ENCODE peak calls at places on chromosome 13, in six cellular contexts. V is neural progenitor cell, P is cardiac fibroblast, N is heart left ventricle, Y is AG09309, G is GM23338. K is an unnamed sample.

GRCh38 chr13:61294467-61295186 is 121.0 kb downstream of the PCDH20 start:
- DNase-seq in V (no peak), P (no peak), N (no peak), Y (no peak), G (no peak), K (no peak)

GRCh38 chr13:50285283-50285682 is 270.0 kb downstream of the KCNRG start:
- DNase-seq in V (no peak), P (no peak), N (no peak), Y (no peak), G (no peak), K (no peak)

GRCh38 chr13:32314968-32315254 is 252 bp downstream of the ZAR1L start:
- DNase-seq in V (peak), P (peak), N (peak), Y (no peak), G (peak), K (peak)

GRCh38 chr13:102688306-102688973 is 6.4 kb downstream of the METTL21C start:
- DNase-seq in V (peak), P (no peak), N (no peak), Y (no peak), G (peak), K (no peak)

GRCh38 chr13:99383946-99384345 is 76.7 kb upstream of the GPR183 start:
- DNase-seq in V (no peak), P (no peak), N (no peak), Y (no peak), G (no peak), K (no peak)

GRCh38 chr13:44921931-44922758 is 67.1 kb downstream of the NUFIP1 start:
- DNase-seq in V (no peak), P (peak), N (no peak), Y (peak), G (no peak), K (peak)

GRCh38 chr13:110868631-110869165 is 46.2 kb downstream of the ANKRD10 start:
- DNase-seq in V (no peak), P (no peak), N (no peak), Y (no peak), G (no peak), K (peak)

GRCh38 chr13:36357692-36358091 is 11.5 kb upstream of the SPART start:
- DNase-seq in V (no peak), P (no peak), N (no peak), Y (no peak), G (no peak), K (peak)

GRCh38 chr13:75481176-75482069 is 546 bp downstream of the TBC1D4 start:
- DNase-seq in V (peak), P (peak), N (peak), Y (no peak), G (peak), K (peak)

GRCh38 chr13:114002009-114002544 is 28.2 kb upstream of the C13orf46 start:
- DNase-seq in V (peak), P (no peak), N (peak), Y (no peak), G (peak), K (no peak)

GRCh38 chr13:48790996-48791395 is 137.3 kb downstream of the CYSLTR2 start:
- DNase-seq in V (no peak), P (no peak), N (no peak), Y (no peak), G (no peak), K (no peak)

GRCh38 chr13:27001705-27002104 is 169.9 kb downstream of the USP12 start:
- DNase-seq in V (no peak), P (no peak), N (no peak), Y (no peak), G (no peak), K (no peak)

GRCh38 chr13:43390101-43390500 is 366.7 kb downstream of the DNAJC15 start:
- DNase-seq in V (no peak), P (no peak), N (no peak), Y (no peak), G (no peak), K (no peak)

GRCh38 chr13:114090476-114090875 is 41.9 kb downstream of the RASA3 start:
- DNase-seq in V (no peak), P (no peak), N (no peak), Y (no peak), G (no peak), K (no peak)

GRCh38 chr13:34256236-34256635 is 438.3 kb downstream of the RFC3 start:
- DNase-seq in V (no peak), P (no peak), N (no peak), Y (no peak), G (no peak), K (no peak)

GRCh38 chr13:99367663-99368448 is 60.7 kb upstream of the GPR183 start:
- DNase-seq in V (no peak), P (no peak), N (no peak), Y (no peak), G (peak), K (no peak)

GRCh38 chr13:32425158-32425557 is 2.8 kb downstream of the N4BP2L1 start:
- DNase-seq in V (no peak), P (no peak), N (no peak), Y (no peak), G (no peak), K (no peak)

GRCh38 chr13:25372275-25373081 is 704 bp downstream of the ATP8A2 start:
- DNase-seq in V (peak), P (no peak), N (no peak), Y (no peak), G (peak), K (no peak)

GRCh38 chr13:71829542-71829941 is 37.5 kb downstream of the DACH1 start:
- DNase-seq in V (no peak), P (no peak), N (no peak), Y (no peak), G (no peak), K (no peak)

GRCh38 chr13:112684041-112684440 is 5.8 kb upstream of the ATP11A start:
- DNase-seq in V (no peak), P (no peak), N (no peak), Y (no peak), G (no peak), K (no peak)

GRCh38 chr13:51793570-51794273 is 10.2 kb downstream of the DHRS12 start:
- DNase-seq in V (no peak), P (peak), N (no peak), Y (no peak), G (no peak), K (no peak)

GRCh38 chr13:66950666-66951065 is 279.5 kb downstream of the PCDH9 start:
- DNase-seq in V (no peak), P (no peak), N (no peak), Y (no peak), G (no peak), K (no peak)

GRCh38 chr13:35672611-35673010 is 196.1 kb upstream of the MAB21L1 start:
- DNase-seq in V (no peak), P (no peak), N (no peak), Y (peak), G (no peak), K (no peak)

GRCh38 chr13:27370305-27370853 is 54.0 kb upstream of the GTF3A start:
- DNase-seq in V (no peak), P (no peak), N (no peak), Y (no peak), G (no peak), K (no peak)

GRCh38 chr13:77859450-77859849 is 59.2 kb downstream of the EDNRB start:
- DNase-seq in V (no peak), P (peak), N (peak), Y (no peak), G (no peak), K (peak)

GRCh38 chr13:72586519-72586918 is 140.9 kb downstream of the MZT1 start:
- DNase-seq in V (no peak), P (peak), N (no peak), Y (no peak), G (no peak), K (no peak)

GRCh38 chr13:112859817-112860190 is 109.2 kb upstream of the MCF2L start:
- DNase-seq in V (no peak), P (peak), N (no peak), Y (no peak), G (no peak), K (peak)

GRCh38 chr13:43128504-43128929 is 105.1 kb downstream of the DNAJC15 start:
- DNase-seq in V (no peak), P (peak), N (no peak), Y (no peak), G (no peak), K (peak)

GRCh38 chr13:111269508-111269907 is 50.9 kb upstream of the TEX29 start:
- DNase-seq in V (no peak), P (no peak), N (no peak), Y (no peak), G (peak), K (no peak)

GRCh38 chr13:110882228-110882627 is 32.6 kb downstream of the ANKRD10 start:
- DNase-seq in V (no peak), P (no peak), N (no peak), Y (no peak), G (no peak), K (no peak)

GRCh38 chr13:94325660-94326059 is 153.8 kb downstream of the DCT start:
- DNase-seq in V (no peak), P (no peak), N (no peak), Y (no peak), G (peak), K (no peak)

GRCh38 chr13:85197431-85197830 is 601.8 kb downstream of the SLITRK6 start:
- DNase-seq in V (no peak), P (no peak), N (no peak), Y (no peak), G (no peak), K (no peak)

GRCh38 chr13:27549406-27549981 is 70.8 kb downstream of the LNX2 start:
- DNase-seq in V (no peak), P (peak), N (no peak), Y (no peak), G (no peak), K (no peak)

GRCh38 chr13:34701919-34702318 is 240.2 kb upstream of the NBEA start:
- DNase-seq in V (no peak), P (no peak), N (no peak), Y (no peak), G (no peak), K (no peak)

GRCh38 chr13:113955691-113956090 is 18.2 kb downstream of the C13orf46 start:
- DNase-seq in V (no peak), P (no peak), N (peak), Y (no peak), G (no peak), K (no peak)

GRCh38 chr13:102555914-102556553 is 40.8 kb upstream of the TPP2 start:
- DNase-seq in V (peak), P (peak), N (no peak), Y (no peak), G (peak), K (no peak)

GRCh38 chr13:41054212-41054877 is 7.0 kb upstream of the WBP4 start:
- DNase-seq in V (peak), P (peak), N (no peak), Y (peak), G (peak), K (no peak)

GRCh38 chr13:41056996-41057711 is 4.2 kb upstream of the WBP4 start:
- DNase-seq in V (no peak), P (no peak), N (no peak), Y (no peak), G (no peak), K (no peak)

GRCh38 chr13:41053384-41053826 is 7.9 kb upstream of the WBP4 start:
- DNase-seq in V (no peak), P (peak), N (peak), Y (peak), G (no peak), K (no peak)

GRCh38 chr13:41056194-41056593 is 5.1 kb upstream of the WBP4 start:
- DNase-seq in V (no peak), P (no peak), N (no peak), Y (no peak), G (no peak), K (no peak)

GRCh38 chr13:41054919-41055619 is 6.2 kb upstream of the WBP4 start:
- DNase-seq in V (peak), P (no peak), N (no peak), Y (no peak), G (peak), K (no peak)
- TF ChIP-seq CTCF in V (peak), P (peak), N (peak), Y (peak), G (peak), K (no peak)

DNA sequence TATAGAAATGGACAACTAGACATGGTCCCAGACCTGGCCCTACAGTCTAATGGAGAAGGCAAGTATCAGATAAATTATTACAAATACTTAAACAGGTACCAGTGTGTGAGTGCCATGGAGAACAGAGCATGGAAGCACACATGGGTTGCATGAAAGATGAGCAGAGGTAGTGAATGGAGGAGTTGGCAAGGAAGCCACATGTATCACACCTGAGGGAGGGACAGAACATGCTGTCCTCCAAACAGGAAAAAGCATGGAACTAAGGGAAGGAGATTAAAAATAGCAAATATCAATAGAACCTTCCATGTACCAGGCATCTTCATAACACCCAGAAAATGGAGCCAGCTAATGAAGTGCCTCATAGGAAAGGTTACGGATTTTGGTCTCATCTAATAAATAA is 85.9 kb downstream of the SACS start:
- DNase-seq in V (no peak), P (no peak), N (no peak), Y (no peak), G (no peak), K (no peak)
- TF ChIP-seq CTCF in V (no peak), P (no peak), N (no peak), Y (no peak), G (no peak), K (no peak)

GRCh38 chr13:30744056-30744684 is 8.8 kb downstream of the ALOX5AP start:
- DNase-seq in V (no peak), P (peak), N (no peak), Y (no peak), G (no peak), K (peak)
- TF ChIP-seq CTCF in V (no peak), P (no peak), N (no peak), Y (no peak), G (no peak), K (no peak)

DNA sequence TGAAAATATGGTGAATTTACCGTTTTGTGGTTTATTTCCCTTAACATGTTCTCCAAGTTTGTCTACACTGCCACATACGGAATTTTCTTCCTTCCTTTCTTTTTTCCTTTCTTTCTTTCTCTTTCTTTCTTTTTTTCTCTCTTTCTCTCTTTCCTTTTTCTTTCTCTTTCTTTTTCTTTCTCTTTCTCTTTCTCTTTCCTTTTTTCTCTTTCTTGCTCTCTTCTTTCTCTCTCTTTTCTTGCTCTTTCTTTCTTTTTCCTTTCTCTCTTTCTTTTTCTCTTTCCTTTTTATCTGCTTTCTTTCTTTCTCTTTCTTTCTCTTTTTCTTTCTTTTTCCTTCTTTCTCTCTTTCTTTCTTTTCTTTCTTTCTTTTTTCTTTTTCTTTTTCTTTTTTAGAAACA is 1962.3 kb upstream of the PCDH20 start:
- DNase-seq in V (no peak), P (no peak), N (no peak), Y (no peak), G (no peak), K (no peak)
- TF ChIP-seq CTCF in V (no peak), P (no peak), N (no peak), Y (no peak), G (no peak), K (no peak)